ENCODE peak calls at places on chromosomes 2 and 18, in ten cellular contexts. One of them, this sample, is unnamed.

GRCh38 chr2:190334479-190335224 is 8.7 kb upstream of the INPP1 start:
- DNase-seq in endothelial cell of umbilical vein: peak
- DNase-seq in progenitor cell of endocrine pancreas: no peak
- DNase-seq in B cell: no peak
- DNase-seq in heart left ventricle: no peak
- DNase-seq in GM10248: no peak
- DNase-seq in foreskin fibroblast: no peak
- DNase-seq in NB4: no peak
- DNase-seq in heart right ventricle: no peak
- DNase-seq in astrocyte of the spinal cord: no peak
- DNase-seq in this sample: no peak

GRCh38 chr2:235029054-235029453 is 77.2 kb downstream of the SH3BP4 start:
- DNase-seq in endothelial cell of umbilical vein: no peak
- DNase-seq in progenitor cell of endocrine pancreas: no peak
- DNase-seq in B cell: no peak
- DNase-seq in heart left ventricle: no peak
- DNase-seq in GM10248: no peak
- DNase-seq in foreskin fibroblast: no peak
- DNase-seq in NB4: no peak
- DNase-seq in heart right ventricle: no peak
- DNase-seq in astrocyte of the spinal cord: no peak
- DNase-seq in this sample: no peak

GRCh38 chr2:115505331-115505730 is 1062.9 kb downstream of the DPP10 start:
- DNase-seq in endothelial cell of umbilical vein: no peak
- DNase-seq in progenitor cell of endocrine pancreas: no peak
- DNase-seq in B cell: no peak
- DNase-seq in heart left ventricle: no peak
- DNase-seq in GM10248: no peak
- DNase-seq in foreskin fibroblast: no peak
- DNase-seq in NB4: no peak
- DNase-seq in heart right ventricle: no peak
- DNase-seq in astrocyte of the spinal cord: no peak
- DNase-seq in this sample: no peak

GRCh38 chr2:201580486-201580885 is 62.8 kb downstream of the TMEM237 start:
- DNase-seq in endothelial cell of umbilical vein: peak
- DNase-seq in progenitor cell of endocrine pancreas: no peak
- DNase-seq in B cell: no peak
- DNase-seq in heart left ventricle: no peak
- DNase-seq in GM10248: no peak
- DNase-seq in foreskin fibroblast: peak
- DNase-seq in NB4: peak
- DNase-seq in heart right ventricle: no peak
- DNase-seq in astrocyte of the spinal cord: peak
- DNase-seq in this sample: no peak

GRCh38 chr2:150417278-150417677 is 70.2 kb downstream of the RND3 start:
- DNase-seq in endothelial cell of umbilical vein: no peak
- DNase-seq in progenitor cell of endocrine pancreas: no peak
- DNase-seq in B cell: no peak
- DNase-seq in heart left ventricle: no peak
- DNase-seq in GM10248: no peak
- DNase-seq in foreskin fibroblast: no peak
- DNase-seq in NB4: no peak
- DNase-seq in heart right ventricle: no peak
- DNase-seq in astrocyte of the spinal cord: no peak
- DNase-seq in this sample: no peak

GRCh38 chr2:231111987-231112386 is 12.9 kb downstream of the HTR2B start:
- DNase-seq in endothelial cell of umbilical vein: no peak
- DNase-seq in progenitor cell of endocrine pancreas: no peak
- DNase-seq in B cell: no peak
- DNase-seq in heart left ventricle: no peak
- DNase-seq in GM10248: no peak
- DNase-seq in foreskin fibroblast: peak
- DNase-seq in NB4: no peak
- DNase-seq in heart right ventricle: no peak
- DNase-seq in astrocyte of the spinal cord: peak
- DNase-seq in this sample: no peak

GRCh38 chr2:234881413-234882241 is 70.2 kb upstream of the SH3BP4 start:
- DNase-seq in endothelial cell of umbilical vein: peak
- DNase-seq in progenitor cell of endocrine pancreas: peak
- DNase-seq in B cell: peak
- DNase-seq in heart left ventricle: peak
- DNase-seq in GM10248: peak
- DNase-seq in foreskin fibroblast: peak
- DNase-seq in NB4: peak
- DNase-seq in heart right ventricle: peak
- DNase-seq in astrocyte of the spinal cord: peak
- DNase-seq in this sample: peak

GRCh38 chr2:34012728-34013302 is 413.7 kb upstream of the FAM98A start:
- DNase-seq in endothelial cell of umbilical vein: peak
- DNase-seq in progenitor cell of endocrine pancreas: peak
- DNase-seq in B cell: no peak
- DNase-seq in heart left ventricle: peak
- DNase-seq in GM10248: no peak
- DNase-seq in foreskin fibroblast: peak
- DNase-seq in NB4: peak
- DNase-seq in heart right ventricle: peak
- DNase-seq in astrocyte of the spinal cord: peak
- DNase-seq in this sample: no peak

GRCh38 chr2:188382107-188382506 is 90.4 kb downstream of the GULP1 start:
- DNase-seq in endothelial cell of umbilical vein: peak
- DNase-seq in progenitor cell of endocrine pancreas: no peak
- DNase-seq in B cell: no peak
- DNase-seq in heart left ventricle: no peak
- DNase-seq in GM10248: no peak
- DNase-seq in foreskin fibroblast: peak
- DNase-seq in NB4: no peak
- DNase-seq in heart right ventricle: no peak
- DNase-seq in astrocyte of the spinal cord: peak
- DNase-seq in this sample: no peak

GRCh38 chr2:3633089-3633981 is 24.7 kb upstream of the ALLC start:
- DNase-seq in endothelial cell of umbilical vein: no peak
- DNase-seq in progenitor cell of endocrine pancreas: no peak
- DNase-seq in B cell: no peak
- DNase-seq in heart left ventricle: peak
- DNase-seq in GM10248: no peak
- DNase-seq in foreskin fibroblast: peak
- DNase-seq in NB4: no peak
- DNase-seq in heart right ventricle: no peak
- DNase-seq in astrocyte of the spinal cord: peak
- DNase-seq in this sample: peak

GRCh38 chr2:7007846-7008741 is 90.9 kb downstream of the RNF144A start:
- DNase-seq in endothelial cell of umbilical vein: peak
- DNase-seq in progenitor cell of endocrine pancreas: no peak
- DNase-seq in B cell: no peak
- DNase-seq in heart left ventricle: peak
- DNase-seq in GM10248: no peak
- DNase-seq in foreskin fibroblast: peak
- DNase-seq in NB4: peak
- DNase-seq in heart right ventricle: peak
- DNase-seq in astrocyte of the spinal cord: peak
- DNase-seq in this sample: no peak

GRCh38 chr2:2192385-2192957 is 138.6 kb downstream of the MYT1L start:
- DNase-seq in endothelial cell of umbilical vein: no peak
- DNase-seq in progenitor cell of endocrine pancreas: no peak
- DNase-seq in B cell: no peak
- DNase-seq in heart left ventricle: no peak
- DNase-seq in GM10248: no peak
- DNase-seq in foreskin fibroblast: no peak
- DNase-seq in NB4: no peak
- DNase-seq in heart right ventricle: no peak
- DNase-seq in astrocyte of the spinal cord: no peak
- DNase-seq in this sample: no peak

GRCh38 chr18:45722899-45723298 is 1.1 kb upstream of the SLC14A1 start:
- DNase-seq in endothelial cell of umbilical vein: peak
- DNase-seq in progenitor cell of endocrine pancreas: peak
- DNase-seq in B cell: peak
- DNase-seq in heart left ventricle: peak
- DNase-seq in GM10248: peak
- DNase-seq in foreskin fibroblast: peak
- DNase-seq in NB4: peak
- DNase-seq in heart right ventricle: peak
- DNase-seq in astrocyte of the spinal cord: peak
- DNase-seq in this sample: peak

GRCh38 chr2:226256709-226257401 is 542.8 kb downstream of the IRS1 start:
- DNase-seq in endothelial cell of umbilical vein: no peak
- DNase-seq in progenitor cell of endocrine pancreas: no peak
- DNase-seq in B cell: no peak
- DNase-seq in heart left ventricle: no peak
- DNase-seq in GM10248: no peak
- DNase-seq in foreskin fibroblast: peak
- DNase-seq in NB4: no peak
- DNase-seq in heart right ventricle: no peak
- DNase-seq in astrocyte of the spinal cord: no peak
- DNase-seq in this sample: no peak

GRCh38 chr18:38539373-38539772 is 973.8 kb upstream of the CELF4 start:
- DNase-seq in endothelial cell of umbilical vein: no peak
- DNase-seq in progenitor cell of endocrine pancreas: no peak
- DNase-seq in B cell: no peak
- DNase-seq in heart left ventricle: no peak
- DNase-seq in GM10248: no peak
- DNase-seq in foreskin fibroblast: no peak
- DNase-seq in NB4: no peak
- DNase-seq in heart right ventricle: no peak
- DNase-seq in astrocyte of the spinal cord: no peak
- DNase-seq in this sample: no peak

GRCh38 chr18:38539871-38540270 is 974.3 kb upstream of the CELF4 start:
- DNase-seq in endothelial cell of umbilical vein: no peak
- DNase-seq in progenitor cell of endocrine pancreas: no peak
- DNase-seq in B cell: no peak
- DNase-seq in heart left ventricle: no peak
- DNase-seq in GM10248: no peak
- DNase-seq in foreskin fibroblast: no peak
- DNase-seq in NB4: no peak
- DNase-seq in heart right ventricle: no peak
- DNase-seq in astrocyte of the spinal cord: no peak
- DNase-seq in this sample: no peak

GRCh38 chr18:38545071-38545470 is 979.5 kb upstream of the CELF4 start:
- DNase-seq in endothelial cell of umbilical vein: no peak
- DNase-seq in progenitor cell of endocrine pancreas: no peak
- DNase-seq in B cell: no peak
- DNase-seq in heart left ventricle: no peak
- DNase-seq in GM10248: peak
- DNase-seq in foreskin fibroblast: no peak
- DNase-seq in NB4: peak
- DNase-seq in heart right ventricle: no peak
- DNase-seq in astrocyte of the spinal cord: no peak
- DNase-seq in this sample: no peak
- TF ChIP-seq CTCF in endothelial cell of umbilical vein: no peak
- TF ChIP-seq CTCF in progenitor cell of endocrine pancreas: peak
- TF ChIP-seq CTCF in B cell: no peak
- TF ChIP-seq CTCF in heart left ventricle: no peak
- TF ChIP-seq CTCF in GM10248: peak
- TF ChIP-seq CTCF in foreskin fibroblast: no peak
- TF ChIP-seq CTCF in NB4: peak
- TF ChIP-seq CTCF in heart right ventricle: peak
- TF ChIP-seq CTCF in astrocyte of the spinal cord: no peak
- TF ChIP-seq CTCF in this sample: no peak

DNA sequence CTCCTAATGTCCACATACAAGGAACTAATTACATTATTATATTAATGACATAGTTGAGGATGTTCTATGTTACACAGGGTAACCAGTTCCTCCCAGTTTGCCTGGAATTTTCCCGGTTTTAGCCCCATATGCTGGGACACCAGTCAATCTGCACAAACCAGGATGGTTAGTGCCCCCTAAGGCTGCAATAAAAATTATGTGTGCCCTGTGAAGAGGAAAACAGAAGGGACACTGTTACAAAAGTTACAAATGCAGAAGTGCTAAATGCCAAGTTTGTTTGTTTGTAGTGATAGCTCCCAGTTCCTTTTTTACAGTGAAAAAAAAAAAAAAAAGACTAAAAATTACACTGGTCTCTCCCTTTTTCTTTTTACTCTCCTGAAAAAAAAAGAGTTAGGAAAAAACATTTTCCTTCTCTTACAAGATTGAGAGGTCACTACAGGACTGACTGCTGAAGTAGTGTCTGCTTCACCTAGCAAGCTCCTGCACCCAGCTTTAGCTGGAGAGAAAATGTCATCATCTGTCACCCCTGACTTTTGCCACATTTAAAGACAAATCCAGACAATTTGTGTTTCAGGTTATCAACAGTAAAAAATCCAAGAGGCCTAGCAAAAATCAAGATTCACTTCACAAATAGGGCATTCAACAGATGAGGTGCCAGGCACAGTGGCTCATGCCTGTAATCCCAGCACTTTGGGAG is 3.2 kb downstream of the ANKRD44 start:
- DNase-seq in endothelial cell of umbilical vein: no peak
- DNase-seq in progenitor cell of endocrine pancreas: no peak
- DNase-seq in B cell: peak
- DNase-seq in heart left ventricle: no peak
- DNase-seq in GM10248: no peak
- DNase-seq in foreskin fibroblast: no peak
- DNase-seq in NB4: peak
- DNase-seq in heart right ventricle: no peak
- DNase-seq in astrocyte of the spinal cord: no peak
- DNase-seq in this sample: no peak
- TF ChIP-seq CTCF in endothelial cell of umbilical vein: no peak
- TF ChIP-seq CTCF in progenitor cell of endocrine pancreas: no peak
- TF ChIP-seq CTCF in B cell: peak
- TF ChIP-seq CTCF in heart left ventricle: no peak
- TF ChIP-seq CTCF in GM10248: peak
- TF ChIP-seq CTCF in foreskin fibroblast: no peak
- TF ChIP-seq CTCF in NB4: no peak
- TF ChIP-seq CTCF in heart right ventricle: peak
- TF ChIP-seq CTCF in astrocyte of the spinal cord: peak
- TF ChIP-seq CTCF in this sample: no peak

DNA sequence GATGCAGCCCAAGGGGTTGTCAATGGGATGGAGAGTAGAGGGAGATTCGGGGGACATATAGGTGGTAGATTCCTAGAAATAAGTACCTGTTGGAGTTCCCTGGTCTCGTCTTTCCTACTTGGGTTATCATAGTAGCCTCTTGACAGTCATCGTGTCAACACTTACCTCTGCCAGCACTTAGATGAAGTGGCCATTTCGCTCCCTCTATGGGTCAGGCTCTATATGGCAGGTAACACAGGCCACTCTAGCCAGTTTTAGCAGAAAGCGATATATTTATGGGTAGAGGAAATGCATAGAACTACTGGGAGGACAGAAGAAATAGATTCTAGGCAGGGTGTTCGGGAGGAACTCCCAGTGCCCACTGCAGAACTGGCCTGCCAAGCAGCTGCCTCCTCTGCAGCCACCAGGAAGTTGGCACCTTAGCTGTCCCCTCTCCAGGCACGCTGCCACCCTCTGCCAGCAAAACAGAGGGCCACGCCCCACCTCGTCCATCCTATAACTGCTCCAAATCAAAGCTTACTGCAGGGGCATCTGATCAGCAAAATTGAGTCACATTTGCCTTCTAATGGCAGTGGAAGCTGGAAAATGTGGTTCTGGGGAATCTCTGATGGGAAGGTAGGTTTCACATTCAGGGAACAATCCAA is 181.3 kb downstream of the INSIG2 start:
- DNase-seq in endothelial cell of umbilical vein: no peak
- DNase-seq in progenitor cell of endocrine pancreas: no peak
- DNase-seq in B cell: no peak
- DNase-seq in heart left ventricle: no peak
- DNase-seq in GM10248: no peak
- DNase-seq in foreskin fibroblast: no peak
- DNase-seq in NB4: peak
- DNase-seq in heart right ventricle: no peak
- DNase-seq in astrocyte of the spinal cord: no peak
- DNase-seq in this sample: peak
- TF ChIP-seq CTCF in endothelial cell of umbilical vein: no peak
- TF ChIP-seq CTCF in progenitor cell of endocrine pancreas: peak
- TF ChIP-seq CTCF in B cell: no peak
- TF ChIP-seq CTCF in heart left ventricle: no peak
- TF ChIP-seq CTCF in GM10248: no peak
- TF ChIP-seq CTCF in foreskin fibroblast: no peak
- TF ChIP-seq CTCF in NB4: peak
- TF ChIP-seq CTCF in heart right ventricle: no peak
- TF ChIP-seq CTCF in astrocyte of the spinal cord: peak
- TF ChIP-seq CTCF in this sample: no peak

GRCh38 chr2:22694856-22695255 is 690.1 kb upstream of the KLHL29 start:
- DNase-seq in endothelial cell of umbilical vein: no peak
- DNase-seq in progenitor cell of endocrine pancreas: no peak
- DNase-seq in B cell: no peak
- DNase-seq in heart left ventricle: no peak
- DNase-seq in GM10248: no peak
- DNase-seq in foreskin fibroblast: no peak
- DNase-seq in NB4: no peak
- DNase-seq in heart right ventricle: no peak
- DNase-seq in astrocyte of the spinal cord: no peak
- DNase-seq in this sample: no peak
- TF ChIP-seq CTCF in endothelial cell of umbilical vein: no peak
- TF ChIP-seq CTCF in progenitor cell of endocrine pancreas: no peak
- TF ChIP-seq CTCF in B cell: no peak
- TF ChIP-seq CTCF in heart left ventricle: no peak
- TF ChIP-seq CTCF in GM10248: no peak
- TF ChIP-seq CTCF in foreskin fibroblast: no peak
- TF ChIP-seq CTCF in NB4: no peak
- TF ChIP-seq CTCF in heart right ventricle: no peak
- TF ChIP-seq CTCF in astrocyte of the spinal cord: no peak
- TF ChIP-seq CTCF in this sample: no peak